ENCODE peak calls at places on chromosomes 3 and 15, in five cellular contexts. L, O, N, Z and F are unnamed samples.

GRCh38 chr3:52084216-52084945 is 28.0 kb upstream of the DUSP7 start:
- DNase-seq in L (no peak), O (no peak), N (no peak), Z (no peak), F (no peak)

GRCh38 chr15:26628879-26629529 is 143.9 kb downstream of the GABRB3 start:
- DNase-seq in L (peak), O (peak), N (peak), Z (peak), F (no peak)

GRCh38 chr15:49110158-49110944 is 45.0 kb downstream of the COPS2 start:
- DNase-seq in L (no peak), O (no peak), N (peak), Z (no peak), F (no peak)

GRCh38 chr3:45881031-45882022 is 5.0 kb upstream of the CCR9 start:
- DNase-seq in L (peak), O (no peak), N (no peak), Z (peak), F (peak)

GRCh38 chr3:142904639-142905441 is 16.0 kb upstream of the PCOLCE2 start:
- DNase-seq in L (peak), O (peak), N (peak), Z (no peak), F (no peak)

GRCh38 chr3:195250473-195251251 is 20.3 kb downstream of the XXYLT1 start:
- DNase-seq in L (no peak), O (no peak), N (no peak), Z (no peak), F (no peak)

GRCh38 chr3:118199044-118199443 is 835.6 kb downstream of the IGSF11 start:
- DNase-seq in L (no peak), O (no peak), N (no peak), Z (no peak), F (no peak)

GRCh38 chr3:46406786-46407611 is at the start of the genes CCR5AS and CCRL2:
- DNase-seq in L (peak), O (peak), N (no peak), Z (peak), F (peak)

GRCh38 chr15:40825661-40826088 is 2.8 kb downstream of the PPP1R14D start:
- DNase-seq in L (peak), O (peak), N (no peak), Z (peak), F (peak)

GRCh38 chr3:142645236-142645793 is 49.1 kb downstream of the PLS1 start:
- DNase-seq in L (peak), O (peak), N (no peak), Z (peak), F (peak)

GRCh38 chr15:88401269-88401971 is 65.8 kb downstream of the MRPL46 start:
- DNase-seq in L (no peak), O (no peak), N (no peak), Z (no peak), F (no peak)

GRCh38 chr3:47404955-47405790 is 24.4 kb downstream of the PTPN23 start:
- DNase-seq in L (peak), O (no peak), N (no peak), Z (no peak), F (peak)

GRCh38 chr3:29406433-29406832 is 125.6 kb downstream of the RBMS3 start:
- DNase-seq in L (no peak), O (no peak), N (no peak), Z (no peak), F (no peak)

GRCh38 chr15:73021139-73021621 is 31.1 kb upstream of the NEO1 start:
- DNase-seq in L (peak), O (no peak), N (peak), Z (no peak), F (no peak)

GRCh38 chr3:160225181-160226025 is at the start of gene C3orf80:
- DNase-seq in L (peak), O (peak), N (peak), Z (peak), F (peak)

GRCh38 chr3:3133490-3133889 is 6.8 kb downstream of the TRNT1 start:
- DNase-seq in L (no peak), O (no peak), N (no peak), Z (peak), F (no peak)

GRCh38 chr3:22893631-22894377 is 309.3 kb upstream of the UBE2E2 start:
- DNase-seq in L (no peak), O (peak), N (no peak), Z (no peak), F (no peak)

GRCh38 chr15:43253431-43254403 is 13.0 kb downstream of the TGM5 start:
- DNase-seq in L (peak), O (no peak), N (no peak), Z (peak), F (peak)

GRCh38 chr15:78978601-78979179 is 33.8 kb upstream of the CTSH start:
- DNase-seq in L (no peak), O (no peak), N (no peak), Z (no peak), F (no peak)

GRCh38 chr3:54801977-54802376 is 125.9 kb downstream of the LRTM1 start:
- DNase-seq in L (no peak), O (no peak), N (no peak), Z (no peak), F (no peak)

GRCh38 chr3:39189648-39190269 is 2.6 kb downstream of the XIRP1 start:
- DNase-seq in L (peak), O (peak), N (peak), Z (peak), F (peak)

GRCh38 chr15:85785887-85786777 is 8.6 kb downstream of the KLHL25 start:
- DNase-seq in L (peak), O (peak), N (no peak), Z (peak), F (peak)

GRCh38 chr3:156952011-156952410 is 125.9 kb downstream of the LEKR1 start:
- DNase-seq in L (peak), O (no peak), N (no peak), Z (no peak), F (no peak)

GRCh38 chr15:73305331-73306211 is 63.2 kb downstream of the HCN4 start:
- DNase-seq in L (peak), O (peak), N (peak), Z (peak), F (peak)

GRCh38 chr15:77516786-77517185 is 96.1 kb downstream of the HMG20A start:
- DNase-seq in L (no peak), O (no peak), N (no peak), Z (no peak), F (no peak)

GRCh38 chr15:86273309-86273708 is 193.6 kb downstream of the AGBL1 start:
- DNase-seq in L (no peak), O (no peak), N (no peak), Z (no peak), F (no peak)

GRCh38 chr15:34461730-34462129 is 24.1 kb upstream of the GOLGA8A start:
- DNase-seq in L (no peak), O (no peak), N (no peak), Z (no peak), F (no peak)

GRCh38 chr3:108513961-108514360 is 3.6 kb upstream of the MYH15 start:
- DNase-seq in L (peak), O (no peak), N (no peak), Z (peak), F (no peak)

GRCh38 chr3:71684752-71685151 is 40.5 kb downstream of the EIF4E3 start:
- DNase-seq in L (peak), O (peak), N (no peak), Z (peak), F (no peak)

GRCh38 chr3:187041362-187042061 is 97.8 kb downstream of the RPL39L start:
- DNase-seq in L (peak), O (no peak), N (no peak), Z (peak), F (no peak)

GRCh38 chr15:95457520-95457919 is 873.0 kb upstream of the NR2F2 start:
- DNase-seq in L (no peak), O (no peak), N (no peak), Z (no peak), F (no peak)

GRCh38 chr15:95464091-95464888 is 866.2 kb upstream of the NR2F2 start:
- DNase-seq in L (peak), O (no peak), N (no peak), Z (peak), F (no peak)

GRCh38 chr15:95458736-95459135 is 871.8 kb upstream of the NR2F2 start:
- DNase-seq in L (no peak), O (no peak), N (no peak), Z (no peak), F (no peak)

GRCh38 chr15:95459288-95459687 is 871.2 kb upstream of the NR2F2 start:
- DNase-seq in L (peak), O (no peak), N (no peak), Z (no peak), F (no peak)
- H2AFZ ChIP-seq in L (no peak), O (no peak), N (peak), Z (no peak), F (no peak)

GRCh38 chr3:5115506-5116162 is 6.5 kb upstream of the ARL8B start:
- DNase-seq in L (no peak), O (no peak), N (no peak), Z (peak), F (no peak)
- H3K4me2 ChIP-seq in L (peak), O (no peak), N (no peak), Z (no peak), F (no peak)

GRCh38 chr3:53585042-53585441 is 90.6 kb downstream of the CACNA1D start:
- DNase-seq in L (no peak), O (no peak), N (no peak), Z (no peak), F (no peak)

GRCh38 chr3:53581671-53582070 is 87.3 kb downstream of the CACNA1D start:
- DNase-seq in L (peak), O (no peak), N (no peak), Z (peak), F (no peak)

GRCh38 chr3:53588122-53588521 is 93.7 kb downstream of the CACNA1D start:
- DNase-seq in L (no peak), O (no peak), N (no peak), Z (no peak), F (no peak)

GRCh38 chr3:53579636-53580035 is 85.2 kb downstream of the CACNA1D start:
- DNase-seq in L (no peak), O (no peak), N (no peak), Z (no peak), F (no peak)

GRCh38 chr3:53583161-53583690 is 88.8 kb downstream of the CACNA1D start:
- DNase-seq in L (no peak), O (no peak), N (no peak), Z (no peak), F (no peak)
- H2AFZ ChIP-seq in L (no peak), O (no peak), N (no peak), Z (no peak), F (no peak)

GRCh38 chr3:132785292-132785691 is 63.1 kb upstream of the NPHP3 start:
- DNase-seq in L (peak), O (no peak), N (no peak), Z (no peak), F (no peak)
- H3K4me2 ChIP-seq in L (no peak), O (no peak), N (no peak), Z (no peak), F (no peak)

GRCh38 chr3:179260949-179261765 is 10.2 kb upstream of the KCNMB3 start:
- DNase-seq in L (peak), O (peak), N (peak), Z (peak), F (peak)
- H2AFZ ChIP-seq in L (peak), O (peak), N (peak), Z (peak), F (peak)

GRCh38 chr15:70585707-70586034 is 177.7 kb downstream of the UACA start:
- DNase-seq in L (no peak), O (no peak), N (no peak), Z (no peak), F (no peak)
- H3K4me2 ChIP-seq in L (no peak), O (peak), N (peak), Z (no peak), F (no peak)

DNA sequence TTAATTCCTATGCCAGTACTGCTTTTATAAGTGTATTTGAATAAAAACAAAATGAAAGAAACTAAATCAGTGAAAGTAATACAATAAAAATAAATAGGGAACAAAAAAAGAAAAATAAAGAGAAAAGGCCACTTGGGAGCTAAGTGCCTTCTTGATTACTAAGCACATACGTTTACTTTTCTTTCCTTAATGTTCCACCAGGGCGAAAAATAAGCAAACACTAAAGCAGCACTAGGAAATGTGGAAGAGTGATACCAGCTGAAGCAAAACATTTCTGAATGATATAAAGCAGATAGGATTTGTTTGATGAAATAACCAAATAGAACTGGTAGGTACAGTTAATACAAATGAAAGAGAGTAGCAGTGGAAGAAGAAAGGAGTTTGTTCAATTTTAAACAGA is 132.8 kb upstream of the ZPLD1 start:
- DNase-seq in L (no peak), O (no peak), N (no peak), Z (no peak), F (no peak)
- H2AFZ ChIP-seq in L (no peak), O (no peak), N (no peak), Z (no peak), F (no peak)

GRCh38 chr3:61565569-61565968 is 4.2 kb downstream of the PTPRG start:
- DNase-seq in L (peak), O (no peak), N (no peak), Z (peak), F (no peak)
- H3K4me2 ChIP-seq in L (peak), O (no peak), N (peak), Z (no peak), F (no peak)

GRCh38 chr3:150736903-150737832 is 25.8 kb downstream of the SIAH2 start:
- DNase-seq in L (no peak), O (peak), N (no peak), Z (no peak), F (no peak)
- H2AFZ ChIP-seq in L (no peak), O (no peak), N (no peak), Z (no peak), F (no peak)

GRCh38 chr3:124574012-124574411 is 156.2 kb upstream of the UMPS start:
- DNase-seq in L (no peak), O (no peak), N (no peak), Z (no peak), F (no peak)
- H3K4me2 ChIP-seq in L (no peak), O (no peak), N (no peak), Z (no peak), F (no peak)